ENCODE peak calls at places on chromosomes 4 and X, in four cellular contexts. Y is mesenchymal stem cell, C is uterus, R is endodermal cell. A is an unnamed sample.

GRCh38 chrX:12819231-12819630 is 28.0 kb downstream of the PRPS2 start:
- DNase-seq in Y (no peak), C (no peak), R (no peak), A (no peak)

GRCh38 chrX:45347877-45348675 is 147.4 kb upstream of the DIPK2B start:
- DNase-seq in Y (no peak), C (no peak), R (no peak), A (no peak)

GRCh38 chrX:140762061-140762460 is 52.5 kb downstream of the LINC00632 start:
- DNase-seq in Y (peak; percentile 81), C (no peak), R (peak; percentile 77), A (peak; percentile 66)

GRCh38 chr4:95013236-95013635 is 255.5 kb downstream of the BMPR1B start:
- DNase-seq in Y (no peak), C (no peak), R (no peak), A (no peak)

GRCh38 chr4:138182838-138183426 is 59.2 kb downstream of the SLC7A11 start:
- DNase-seq in Y (peak; percentile 72), C (no peak), R (no peak), A (no peak)

GRCh38 chr4:183602444-183603102 is 56.4 kb downstream of the RWDD4 start:
- DNase-seq in Y (peak; percentile 30), C (no peak), R (peak; percentile 64), A (no peak)

GRCh38 chr4:184169225-184169867 is 48.3 kb downstream of the ENPP6 start:
- DNase-seq in Y (no peak), C (no peak), R (peak; percentile 73), A (no peak)

GRCh38 chr4:155319506-155319905 is 57.3 kb downstream of the MAP9 start:
- DNase-seq in Y (no peak), C (no peak), R (no peak), A (no peak)

GRCh38 chrX:270848-271367 is 10.3 kb upstream of the PLCXD1 start:
- DNase-seq in Y (no peak), C (no peak), R (peak; percentile 58), A (no peak)

GRCh38 chr4:124427095-124427767 is 285.3 kb downstream of the ANKRD50 start:
- DNase-seq in Y (no peak), C (no peak), R (no peak), A (no peak)

GRCh38 chrX:6382284-6382683 is 152.6 kb downstream of the VCX3A start:
- DNase-seq in Y (no peak), C (no peak), R (no peak), A (no peak)

GRCh38 chr4:145301386-145302080 is 121.1 kb upstream of the OTUD4 start:
- DNase-seq in Y (peak; percentile 15), C (no peak), R (no peak), A (no peak)

GRCh38 chr4:159042097-159042605 is 60.7 kb upstream of the RAPGEF2 start:
- DNase-seq in Y (no peak), C (no peak), R (no peak), A (no peak)

GRCh38 chr4:55754754-55755350 is 64.7 kb upstream of the EXOC1L start:
- DNase-seq in Y (peak; percentile 67), C (no peak), R (no peak), A (no peak)

GRCh38 chrX:74421181-74422028 is at the start of gene SLC16A2:
- DNase-seq in Y (peak; percentile 89), C (peak; percentile 72), R (peak; percentile 85), A (peak; percentile 67)

GRCh38 chr4:25863347-25863784 is 578 bp upstream of the SEL1L3 start:
- DNase-seq in Y (no peak), C (no peak), R (peak; percentile 84), A (no peak)

GRCh38 chr4:87589531-87589930 is 18.8 kb upstream of the DSPP start:
- DNase-seq in Y (peak; percentile 89), C (no peak), R (no peak), A (no peak)

GRCh38 chr4:182827166-182827565 is 90.0 kb downstream of the DCTD start:
- DNase-seq in Y (no peak), C (no peak), R (no peak), A (no peak)

GRCh38 chrX:19630776-19631707 is 115.7 kb upstream of the MAP3K15 start:
- DNase-seq in Y (no peak), C (no peak), R (no peak), A (no peak)

GRCh38 chrX:9862525-9862924 is 76.3 kb downstream of the SHROOM2 start:
- DNase-seq in Y (no peak), C (no peak), R (no peak), A (no peak)

GRCh38 chrX:115330498-115331138 is 41.1 kb downstream of the LUZP4 start:
- DNase-seq in Y (peak; percentile 67), C (peak; percentile 58), R (peak; percentile 78), A (no peak)

GRCh38 chrX:116379854-116380253 is 56.6 kb upstream of the SLC6A14 start:
- DNase-seq in Y (no peak), C (peak; percentile 10), R (no peak), A (peak; percentile 58)

GRCh38 chrX:153662266-153662665 is 11.3 kb downstream of the PNCK start:
- DNase-seq in Y (peak; percentile 22), C (no peak), R (peak; percentile 91), A (no peak)

GRCh38 chrX:10171291-10171690 is 14.5 kb downstream of the CLCN4 start:
- DNase-seq in Y (no peak), C (no peak), R (no peak), A (no peak)

GRCh38 chr4:154467886-154468285 is 23.7 kb downstream of the DCHS2 start:
- DNase-seq in Y (no peak), C (no peak), R (no peak), A (no peak)

GRCh38 chr4:3747582-3747906 is 18.6 kb upstream of the ADRA2C start:
- DNase-seq in Y (no peak), C (no peak), R (peak; percentile 92), A (no peak)

GRCh38 chr4:52266537-52267137 is 215.5 kb downstream of the SPATA18 start:
- DNase-seq in Y (no peak), C (peak; percentile 36), R (no peak), A (no peak)

GRCh38 chr4:153075836-153076235 is 128.4 kb upstream of the TRIM2 start:
- DNase-seq in Y (no peak), C (no peak), R (no peak), A (no peak)

GRCh38 chr4:22686156-22686555 is 6.6 kb upstream of the GBA3 start:
- DNase-seq in Y (no peak), C (no peak), R (no peak), A (no peak)

GRCh38 chr4:187046471-187046870 is 322.8 kb upstream of the FAT1 start:
- DNase-seq in Y (no peak), C (no peak), R (no peak), A (no peak)

GRCh38 chr4:17577660-17578481 is 873 bp downstream of the LAP3 start:
- DNase-seq in Y (no peak), C (peak; percentile 40), R (peak; percentile 61), A (peak; percentile 65)

GRCh38 chrX:134692233-134692632 is 34.0 kb upstream of the PLAC1 start:
- DNase-seq in Y (no peak), C (no peak), R (no peak), A (no peak)

GRCh38 chr4:83535520-83535944 is 376 bp upstream of the GPAT3 start:
- DNase-seq in Y (peak; percentile 73), C (peak; percentile 32), R (peak; percentile 82), A (peak; percentile 59)

GRCh38 chr4:83535945-83536648 is at the start of gene GPAT3:
- DNase-seq in Y (peak; percentile 74), C (peak; percentile 74), R (peak; percentile 87), A (peak; percentile 83)

GRCh38 chr4:83542225-83542624 is 6.3 kb downstream of the GPAT3 start:
- DNase-seq in Y (no peak), C (no peak), R (no peak), A (no peak)

GRCh38 chr4:83536649-83537352 is 893 bp downstream of the GPAT3 start:
- DNase-seq in Y (peak; percentile 25), C (no peak), R (no peak), A (no peak)
- H3K4me3 ChIP-seq in Y (peak overlapping the region; percentile 92), C (peak overlapping the region; percentile 63), R (peak overlapping the region; percentile 77), A (peak overlapping the region; percentile 72)

DNA sequence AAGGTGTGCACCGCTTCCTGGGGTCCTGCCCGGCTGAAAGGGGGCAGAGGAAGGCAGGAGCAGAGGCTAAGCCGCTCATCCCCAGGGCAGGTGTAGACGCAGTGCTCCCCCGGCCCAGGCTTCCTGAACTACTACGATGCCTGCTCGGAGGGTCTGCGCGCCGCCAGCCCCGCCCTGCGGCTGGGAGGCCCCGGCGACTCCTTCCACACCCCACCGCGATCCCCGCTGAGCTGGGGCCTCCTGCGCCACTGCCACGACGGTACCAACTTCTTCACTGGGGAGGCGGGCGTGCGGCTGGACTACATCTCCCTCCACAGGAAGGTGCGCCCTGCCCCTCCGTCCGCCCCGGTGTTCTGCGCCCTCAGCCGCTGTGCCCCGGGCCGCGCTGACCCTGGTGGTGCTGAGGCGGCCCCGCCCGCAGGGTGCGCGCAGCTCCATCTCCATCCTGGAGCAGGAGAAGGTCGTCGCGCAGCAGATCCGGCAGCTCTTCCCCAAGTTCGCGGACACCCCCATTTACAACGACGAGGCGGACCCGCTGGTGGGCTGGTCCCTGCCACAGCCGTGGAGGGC is 8.4 kb upstream of the SLC26A1 start:
- DNase-seq in Y (no peak), C (no peak), R (no peak), A (no peak)
- H3K27me3 ChIP-seq in Y (peaks cover 68% of the 10 kb centered on the region), C (peaks cover 15% of the 10 kb centered on the region), R (peaks cover 100% of the 10 kb centered on the region), A (peaks cover 37% of the 10 kb centered on the region)

GRCh38 chr4:38948551-38948950 is 80.9 kb downstream of the FAM114A1 start:
- DNase-seq in Y (peak; percentile 90), C (peak; percentile 64), R (no peak), A (peak; percentile 75)
- H3K27ac ChIP-seq in Y (peak overlapping the region; percentile 70), C (no peak overlapping the region), R (no peak overlapping the region), A (no peak overlapping the region)

GRCh38 chr4:108512615-108513505 is 107.5 kb upstream of the RPL34 start:
- DNase-seq in Y (peak; percentile 66), C (no peak), R (peak; percentile 77), A (no peak)
- H3K4me3 ChIP-seq in Y (peak overlapping the region; percentile 63), C (no peak overlapping the region), R (no peak overlapping the region), A (no peak overlapping the region)

A was measured in right atrium auricular region.